ENCODE peak calls at places on chromosomes 3 and 15, in seven cellular contexts. Y is lower lobe of right lung; D is transverse colon; L is left ventricle myocardium inferior; W is psoas muscle; E is CD8-positive, alpha-beta memory T cell; G is brain microvascular endothelial cell. M is an unnamed sample.

GRCh38 chr15:67062365-67062985 is 2.9 kb upstream of the SMAD3 start:
- DNase-seq in Y (no peak), D (peak), L (no peak), W (no peak), E (no peak), G (no peak), M (no peak)

GRCh38 chr3:16399473-16399872 is 114.0 kb downstream of the RFTN1 start:
- DNase-seq in Y (no peak), D (no peak), L (peak), W (no peak), E (no peak), G (peak), M (peak)

GRCh38 chr3:42159706-42160472 is 68.7 kb downstream of the TRAK1 start:
- DNase-seq in Y (peak), D (peak), L (peak), W (peak), E (no peak), G (no peak), M (peak)

GRCh38 chr15:50051811-50052419 is 67.1 kb downstream of the ATP8B4 start:
- DNase-seq in Y (no peak), D (peak), L (no peak), W (no peak), E (no peak), G (peak), M (peak)

GRCh38 chr3:20340324-20340928 is 154.4 kb upstream of the SGO1 start:
- DNase-seq in Y (peak), D (peak), L (peak), W (peak), E (peak), G (peak), M (peak)

GRCh38 chr3:20480771-20481170 is 294.8 kb upstream of the SGO1 start:
- DNase-seq in Y (no peak), D (no peak), L (no peak), W (no peak), E (no peak), G (peak), M (no peak)

GRCh38 chr3:98994128-98994762 is 92.8 kb upstream of the DCBLD2 start:
- DNase-seq in Y (no peak), D (no peak), L (no peak), W (no peak), E (no peak), G (peak), M (no peak)

GRCh38 chr3:43144811-43145490 is 39.1 kb upstream of the POMGNT2 start:
- DNase-seq in Y (no peak), D (no peak), L (no peak), W (no peak), E (no peak), G (peak), M (no peak)

GRCh38 chr3:185353823-185354614 is 8.9 kb upstream of the MAP3K13 start:
- DNase-seq in Y (peak), D (peak), L (peak), W (peak), E (peak), G (peak), M (peak)

GRCh38 chr15:87498545-87498944 is 758.0 kb downstream of the NTRK3 start:
- DNase-seq in Y (no peak), D (no peak), L (no peak), W (no peak), E (no peak), G (peak), M (no peak)

GRCh38 chr15:39497016-39497758 is 83.7 kb upstream of the THBS1 start:
- DNase-seq in Y (no peak), D (no peak), L (no peak), W (no peak), E (no peak), G (no peak), M (no peak)

GRCh38 chr15:66749841-66750575 is 48.0 kb downstream of the SMAD6 start:
- DNase-seq in Y (no peak), D (no peak), L (no peak), W (no peak), E (no peak), G (no peak), M (peak)

GRCh38 chr3:184568918-184569829 is 7.6 kb downstream of the EPHB3 start:
- DNase-seq in Y (peak), D (peak), L (peak), W (peak), E (no peak), G (peak), M (peak)

GRCh38 chr15:38864827-38865604 is 300.4 kb upstream of the RASGRP1 start:
- DNase-seq in Y (no peak), D (no peak), L (peak), W (peak), E (no peak), G (peak), M (no peak)

GRCh38 chr15:41585140-41586047 is 26.4 kb downstream of the TYRO3 start:
- DNase-seq in Y (peak), D (peak), L (peak), W (peak), E (peak), G (peak), M (peak)

GRCh38 chr3:171176244-171176925 is 149.9 kb upstream of the SLC2A2 start:
- DNase-seq in Y (no peak), D (no peak), L (no peak), W (no peak), E (no peak), G (no peak), M (no peak)

GRCh38 chr15:38671675-38672141 is 107.1 kb upstream of the RASGRP1 start:
- DNase-seq in Y (no peak), D (no peak), L (no peak), W (no peak), E (peak), G (no peak), M (no peak)

GRCh38 chr3:53862241-53862640 is 15.9 kb downstream of the IL17RB start:
- DNase-seq in Y (no peak), D (no peak), L (no peak), W (no peak), E (no peak), G (no peak), M (no peak)

GRCh38 chr3:73401616-73402265 is 223.0 kb downstream of the PDZRN3 start:
- DNase-seq in Y (no peak), D (peak), L (peak), W (no peak), E (no peak), G (no peak), M (peak)
- H3K4me3 ChIP-seq in Y (no peak), D (no peak), L (no peak), W (no peak), E (no peak), G (no peak), M (no peak)

DNA sequence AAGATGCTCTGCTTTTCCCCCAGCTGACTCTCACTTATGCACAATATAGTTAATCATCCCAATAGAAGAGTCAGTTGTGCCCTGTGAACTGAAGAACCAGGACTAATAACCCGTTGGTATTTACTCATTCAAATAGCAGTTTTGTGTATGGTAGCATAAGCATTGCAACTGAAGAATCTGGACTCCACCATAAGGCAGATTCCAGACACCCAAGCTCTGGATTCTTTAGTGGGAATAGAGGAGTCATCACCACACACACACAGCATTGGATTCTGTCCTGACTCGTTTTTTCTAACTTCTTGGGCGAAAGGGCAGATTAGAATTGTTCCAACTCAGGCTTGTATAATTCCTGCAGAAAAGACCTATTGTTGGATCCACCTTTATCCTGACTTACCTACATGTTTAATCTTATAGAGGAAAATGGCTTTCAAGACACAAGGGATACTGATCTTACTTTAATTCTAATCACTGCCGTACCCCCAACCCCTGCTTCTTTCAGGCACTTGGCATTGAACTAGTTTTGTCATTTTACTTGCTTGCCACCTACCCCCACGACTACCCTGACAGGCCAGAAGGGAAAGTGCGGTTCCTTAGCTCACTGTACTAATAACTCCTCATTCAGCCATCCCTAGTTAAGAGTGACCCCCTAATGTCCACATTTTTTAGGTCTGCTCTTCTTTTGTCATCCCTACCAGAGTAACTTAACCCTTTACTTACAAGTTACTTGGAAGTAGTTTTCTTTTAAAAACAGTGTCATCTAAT is 42.2 kb downstream of the NKIRAS1 start:
- DNase-seq in Y (no peak), D (no peak), L (no peak), W (no peak), E (no peak), G (peak), M (no peak)
- H3K27ac ChIP-seq in Y (no peak), D (no peak), L (no peak), W (peak), E (no peak), G (peak), M (no peak)

GRCh38 chr15:74174966-74175270 is 1.4 kb downstream of the ISLR start:
- DNase-seq in Y (peak), D (no peak), L (no peak), W (no peak), E (no peak), G (no peak), M (no peak)
- H3K4me3 ChIP-seq in Y (peak), D (peak), L (peak), W (peak), E (no peak), G (no peak), M (no peak)

GRCh38 chr3:158102660-158103085 is 3.5 kb downstream of the SHOX2 start:
- DNase-seq in Y (no peak), D (no peak), L (no peak), W (no peak), E (no peak), G (no peak), M (no peak)
- H3K27ac ChIP-seq in Y (no peak), D (no peak), L (no peak), W (no peak), E (no peak), G (no peak), M (peak)